ENCODE peak calls at places on chromosomes 6 and 20, in four cellular contexts. One of them, this sample, is unnamed.

GRCh38 chr20:52003976-52004375 is 187.6 kb downstream of the ZFP64 start:
- DNase-seq in SK-N-SH: no peak
- DNase-seq in GM12878: no peak
- DNase-seq in H1: no peak
- DNase-seq in this sample: no peak

GRCh38 chr6:130417951-130418350 is 52.1 kb downstream of the TMEM200A start:
- DNase-seq in H1: no peak
- DNase-seq in GM12878: no peak
- DNase-seq in SK-N-SH: no peak
- DNase-seq in this sample: no peak

GRCh38 chr6:127345521-127345920 is 2.1 kb upstream of the ECHDC1 start:
- DNase-seq in SK-N-SH: no peak
- DNase-seq in GM12878: no peak
- DNase-seq in H1: no peak
- DNase-seq in this sample: no peak

GRCh38 chr6:151248295-151248694 is 8.5 kb downstream of the AKAP12 start:
- DNase-seq in SK-N-SH: no peak
- DNase-seq in GM12878: no peak
- DNase-seq in H1: no peak
- DNase-seq in this sample: no peak

GRCh38 chr6:22333802-22334201 is 37.0 kb upstream of the PRL start:
- DNase-seq in GM12878: no peak
- DNase-seq in H1: no peak
- DNase-seq in SK-N-SH: no peak
- DNase-seq in this sample: no peak

GRCh38 chr6:97726378-97726777 is 443.4 kb upstream of the MMS22L start:
- DNase-seq in H1: peak; percentile 9
- DNase-seq in SK-N-SH: peak; percentile 12
- DNase-seq in GM12878: no peak
- DNase-seq in this sample: no peak

GRCh38 chr6:44634321-44634720 is 246.8 kb downstream of the CDC5L start:
- DNase-seq in H1: no peak
- DNase-seq in GM12878: no peak
- DNase-seq in SK-N-SH: no peak
- DNase-seq in this sample: no peak

GRCh38 chr6:100176321-100176950 is 182.4 kb upstream of the MCHR2 start:
- DNase-seq in H1: no peak
- DNase-seq in GM12878: no peak
- DNase-seq in SK-N-SH: no peak
- DNase-seq in this sample: no peak

GRCh38 chr20:37242503-37242902 is 19.1 kb downstream of the GHRH start:
- DNase-seq in GM12878: no peak
- DNase-seq in SK-N-SH: no peak
- DNase-seq in H1: no peak
- DNase-seq in this sample: no peak

GRCh38 chr20:25864326-25864970 is 167.8 kb upstream of the ZNF337 start:
- DNase-seq in H1: no peak
- DNase-seq in GM12878: no peak
- DNase-seq in SK-N-SH: no peak
- DNase-seq in this sample: no peak

GRCh38 chr6:75349262-75349984 is 64.8 kb upstream of the TMEM30A start:
- DNase-seq in SK-N-SH: peak; percentile 60
- DNase-seq in GM12878: no peak
- DNase-seq in H1: no peak
- DNase-seq in this sample: peak; percentile 14

GRCh38 chr6:167870321-167870720 is 43.6 kb downstream of the AFDN start:
- DNase-seq in GM12878: no peak
- DNase-seq in SK-N-SH: no peak
- DNase-seq in H1: no peak
- DNase-seq in this sample: no peak

GRCh38 chr6:136058852-136059251 is 191.3 kb downstream of the MTFR2 start:
- DNase-seq in SK-N-SH: no peak
- DNase-seq in GM12878: no peak
- DNase-seq in H1: no peak
- DNase-seq in this sample: no peak

GRCh38 chr6:139943391-139943790 is 568.9 kb upstream of the CITED2 start:
- DNase-seq in GM12878: no peak
- DNase-seq in H1: no peak
- DNase-seq in SK-N-SH: no peak
- DNase-seq in this sample: no peak

GRCh38 chr20:11492391-11492790 is 425.3 kb upstream of the BTBD3 start:
- DNase-seq in GM12878: no peak
- DNase-seq in H1: no peak
- DNase-seq in SK-N-SH: no peak
- DNase-seq in this sample: no peak

GRCh38 chr6:138187156-138187555 is 25.4 kb downstream of the ARFGEF3 start:
- DNase-seq in SK-N-SH: no peak
- DNase-seq in H1: no peak
- DNase-seq in GM12878: no peak
- DNase-seq in this sample: no peak

GRCh38 chr6:27894839-27895762 is 17.1 kb downstream of the OR2B2 start:
- DNase-seq in GM12878: peak; percentile 66
- DNase-seq in H1: no peak
- DNase-seq in SK-N-SH: peak; percentile 64
- DNase-seq in this sample: peak; percentile 75

GRCh38 chr6:131966443-131966842 is 15.3 kb upstream of the CCN2 start:
- DNase-seq in H1: no peak
- DNase-seq in SK-N-SH: no peak
- DNase-seq in GM12878: no peak
- DNase-seq in this sample: no peak

GRCh38 chr6:82616386-82617028 is 252.9 kb downstream of the TPBG start:
- DNase-seq in GM12878: no peak
- DNase-seq in H1: no peak
- DNase-seq in SK-N-SH: no peak
- DNase-seq in this sample: no peak

GRCh38 chr6:151806757-151807512 is 547 bp upstream of the ESR1 start:
- DNase-seq in H1: no peak
- DNase-seq in SK-N-SH: peak; percentile 8
- DNase-seq in GM12878: no peak
- DNase-seq in this sample: no peak

GRCh38 chr6:138509371-138509770 is 10.1 kb upstream of the NHSL1 start:
- DNase-seq in SK-N-SH: peak; percentile 6
- DNase-seq in H1: no peak
- DNase-seq in GM12878: no peak
- DNase-seq in this sample: peak; percentile 44

GRCh38 chr20:43994486-43995100 is 79.9 kb downstream of the TOX2 start:
- DNase-seq in H1: no peak
- DNase-seq in SK-N-SH: peak; percentile 52
- DNase-seq in GM12878: no peak
- DNase-seq in this sample: no peak

GRCh38 chr20:558117-558516 is 14.5 kb upstream of the CSNK2A1 start:
- DNase-seq in SK-N-SH: no peak
- DNase-seq in H1: no peak
- DNase-seq in GM12878: no peak
- DNase-seq in this sample: no peak

GRCh38 chr20:18443841-18444240 is 23.0 kb downstream of the DZANK1 start:
- DNase-seq in H1: no peak
- DNase-seq in GM12878: no peak
- DNase-seq in SK-N-SH: peak; percentile 13
- DNase-seq in this sample: no peak

GRCh38 chr6:150992682-150993081 is 127.2 kb downstream of the MTHFD1L start:
- DNase-seq in H1: no peak
- DNase-seq in SK-N-SH: no peak
- DNase-seq in GM12878: no peak
- DNase-seq in this sample: no peak

GRCh38 chr6:129766959-129767728 is 57.2 kb upstream of the ARHGAP18 start:
- DNase-seq in H1: no peak
- DNase-seq in SK-N-SH: peak; percentile 25
- DNase-seq in GM12878: no peak
- DNase-seq in this sample: peak; percentile 25

GRCh38 chr6:20640181-20640580 is 105.9 kb downstream of the CDKAL1 start:
- DNase-seq in H1: no peak
- DNase-seq in SK-N-SH: no peak
- DNase-seq in GM12878: no peak
- DNase-seq in this sample: no peak

GRCh38 chr20:61538481-61539265 is 286.6 kb downstream of the CDH4 start:
- DNase-seq in SK-N-SH: no peak
- DNase-seq in GM12878: no peak
- DNase-seq in H1: no peak
- DNase-seq in this sample: no peak

GRCh38 chr6:16082367-16082766 is 46.5 kb upstream of the MYLIP start:
- DNase-seq in SK-N-SH: no peak
- DNase-seq in H1: no peak
- DNase-seq in GM12878: no peak
- DNase-seq in this sample: no peak

GRCh38 chr6:16090920-16091319 is 38.0 kb upstream of the MYLIP start:
- DNase-seq in H1: no peak
- DNase-seq in SK-N-SH: no peak
- DNase-seq in GM12878: no peak
- DNase-seq in this sample: no peak

GRCh38 chr6:16090452-16090851 is 38.4 kb upstream of the MYLIP start:
- DNase-seq in H1: no peak
- DNase-seq in GM12878: no peak
- DNase-seq in SK-N-SH: no peak
- DNase-seq in this sample: no peak

GRCh38 chr6:16089232-16089843 is 39.5 kb upstream of the MYLIP start:
- DNase-seq in H1: no peak
- DNase-seq in SK-N-SH: no peak
- DNase-seq in GM12878: no peak
- DNase-seq in this sample: no peak

GRCh38 chr6:16086970-16087369 is 41.9 kb upstream of the MYLIP start:
- DNase-seq in SK-N-SH: no peak
- DNase-seq in H1: no peak
- DNase-seq in GM12878: no peak
- DNase-seq in this sample: no peak
- TF ChIP-seq NRF1 in SK-N-SH: no peak
- TF ChIP-seq NRF1 in H1: no peak
- TF ChIP-seq NRF1 in GM12878: no peak
- TF ChIP-seq NRF1 in this sample: no peak

GRCh38 chr20:50111120-50111828 is 1.7 kb downstream of the UBE2V1 start:
- DNase-seq in GM12878: no peak
- DNase-seq in H1: no peak
- DNase-seq in SK-N-SH: no peak
- DNase-seq in this sample: peak; percentile 71
- TF ChIP-seq NRF1 in GM12878: no peak
- TF ChIP-seq NRF1 in H1: no peak
- TF ChIP-seq NRF1 in SK-N-SH: no peak
- TF ChIP-seq NRF1 in this sample: no peak

GRCh38 chr6:148557796-148558457 is 188.9 kb upstream of the UST start:
- DNase-seq in H1: no peak
- DNase-seq in GM12878: no peak
- DNase-seq in SK-N-SH: no peak
- DNase-seq in this sample: no peak
- TF ChIP-seq NRF1 in H1: no peak
- TF ChIP-seq NRF1 in GM12878: no peak
- TF ChIP-seq NRF1 in SK-N-SH: no peak
- TF ChIP-seq NRF1 in this sample: no peak

DNA sequence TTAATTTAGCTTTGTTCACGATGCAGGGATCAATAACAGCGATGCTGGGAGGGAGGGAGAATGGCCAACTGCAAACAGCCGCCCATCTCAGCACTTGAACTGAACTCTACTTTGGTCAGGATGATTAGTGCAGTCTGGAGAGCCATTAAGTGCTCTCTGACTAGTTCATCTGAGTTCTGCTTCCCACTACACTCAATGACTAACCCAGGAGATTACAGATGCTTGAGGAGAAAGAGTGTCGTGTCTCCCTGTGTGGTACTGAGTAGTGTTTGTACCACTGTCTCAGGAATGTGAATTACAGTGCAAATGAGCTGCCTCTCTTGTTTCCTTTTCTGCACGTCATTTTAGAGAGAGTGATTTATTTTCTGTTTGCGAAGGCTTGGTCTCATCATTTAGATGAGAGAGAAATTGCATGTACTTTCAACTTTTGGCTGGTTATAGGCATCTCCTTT is 23.5 kb downstream of the CARMIL1 start:
- DNase-seq in H1: no peak
- DNase-seq in GM12878: no peak
- DNase-seq in SK-N-SH: no peak
- DNase-seq in this sample: no peak
- TF ChIP-seq NRF1 in H1: no peak
- TF ChIP-seq NRF1 in GM12878: no peak
- TF ChIP-seq NRF1 in SK-N-SH: no peak
- TF ChIP-seq NRF1 in this sample: no peak

GRCh38 chr6:18565231-18565630 is 178.1 kb downstream of the RNF144B start:
- DNase-seq in GM12878: no peak
- DNase-seq in H1: no peak
- DNase-seq in SK-N-SH: no peak
- DNase-seq in this sample: no peak

GRCh38 chr6:18562726-18563125 is 175.6 kb downstream of the RNF144B start:
- DNase-seq in GM12878: no peak
- DNase-seq in H1: no peak
- DNase-seq in SK-N-SH: no peak
- DNase-seq in this sample: no peak

GRCh38 chr6:18564775-18565174 is 177.6 kb downstream of the RNF144B start:
- DNase-seq in SK-N-SH: no peak
- DNase-seq in H1: no peak
- DNase-seq in GM12878: no peak
- DNase-seq in this sample: no peak

GRCh38 chr6:18555750-18556149 is 168.6 kb downstream of the RNF144B start:
- DNase-seq in GM12878: no peak
- DNase-seq in H1: no peak
- DNase-seq in SK-N-SH: peak; percentile 10
- DNase-seq in this sample: no peak

DNA sequence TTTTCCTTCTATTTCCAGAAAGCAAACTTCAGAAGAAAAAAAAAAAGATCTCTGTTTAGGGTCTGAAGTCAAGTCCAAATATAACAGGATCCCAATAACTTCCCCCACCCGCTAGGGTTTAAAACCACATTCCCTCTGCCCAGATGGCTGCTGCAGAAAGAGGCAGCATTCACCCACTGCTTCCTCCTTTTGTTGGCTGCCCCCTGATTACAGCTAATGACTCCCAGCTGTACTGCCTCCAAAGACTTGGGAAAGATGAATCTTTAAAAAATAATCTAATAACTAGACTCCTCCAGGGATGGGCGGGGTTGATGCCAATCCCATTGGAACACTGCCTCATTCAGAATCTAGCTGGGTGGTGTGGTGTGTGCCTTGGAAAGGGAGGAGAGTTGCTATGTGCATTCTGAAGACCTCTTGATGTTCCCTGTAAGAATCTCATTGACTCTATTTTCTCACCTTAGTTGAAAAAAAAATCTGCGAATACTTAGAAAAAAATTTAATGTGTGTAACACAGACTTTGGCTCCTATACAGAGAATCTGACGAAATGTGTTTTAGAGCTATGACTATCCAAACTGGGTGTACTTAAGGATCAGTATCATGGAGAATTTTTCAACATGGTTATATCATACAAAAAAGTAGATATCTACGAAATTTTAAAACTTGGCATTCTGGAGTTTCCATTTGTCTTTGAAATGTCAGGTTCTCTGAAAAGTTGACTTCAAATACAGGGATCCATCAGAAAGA is 174.0 kb downstream of the RNF144B start:
- DNase-seq in SK-N-SH: peak; percentile 30
- DNase-seq in H1: no peak
- DNase-seq in GM12878: no peak
- DNase-seq in this sample: no peak
- TF ChIP-seq NRF1 in SK-N-SH: no peak
- TF ChIP-seq NRF1 in H1: no peak
- TF ChIP-seq NRF1 in GM12878: no peak
- TF ChIP-seq NRF1 in this sample: no peak

This sample was measured in K562.